ENCODE peak calls at places on chromosomes 6 and 20, in six cellular contexts. Z is neuronal stem cell, W is IMR-90, G is H1, B is H9, S is mesenchymal stem cell. A is an unnamed sample.

GRCh38 chr6:130212215-130212874 is 10.4 kb downstream of the SAMD3 start:
- DNase-seq in Z (no peak), W (no peak), G (no peak), B (no peak), S (no peak), A (no peak)

GRCh38 chr6:110528051-110528929 is 51.9 kb upstream of the SLC22A16 start:
- DNase-seq in Z (peak; percentile 45), W (peak; percentile 88), G (no peak), B (no peak), S (peak; percentile 88), A (peak; percentile 88)

GRCh38 chr6:85892346-85892745 is 249.7 kb upstream of the SYNCRIP start:
- DNase-seq in Z (no peak), W (no peak), G (no peak), B (no peak), S (no peak), A (no peak)

GRCh38 chr6:593907-594212 is 63.0 kb downstream of the HUS1B start:
- DNase-seq in Z (no peak), W (no peak), G (no peak), B (peak; percentile 69), S (no peak), A (no peak)

GRCh38 chr6:111871725-111872520 is 1.3 kb downstream of the FYN start:
- DNase-seq in Z (peak; percentile 30), W (peak; percentile 30), G (no peak), B (no peak), S (peak; percentile 57), A (peak; percentile 18)

GRCh38 chr20:53578492-53579222 is 15.0 kb downstream of the ZNF217 start:
- DNase-seq in Z (peak; percentile 78), W (peak; percentile 89), G (no peak), B (no peak), S (peak; percentile 89), A (peak; percentile 77)

GRCh38 chr6:28478518-28478917 is 35.2 kb upstream of the ZSCAN23 start:
- DNase-seq in Z (no peak), W (no peak), G (no peak), B (no peak), S (no peak), A (no peak)

GRCh38 chr6:68343901-68344300 is 291.2 kb upstream of the ADGRB3 start:
- DNase-seq in Z (peak; percentile 41), W (peak; percentile 0), G (peak; percentile 13), B (peak; percentile 63), S (peak; percentile 45), A (no peak)

GRCh38 chr20:62381202-62381797 is 5.6 kb upstream of the RPS21 start:
- DNase-seq in Z (no peak), W (peak; percentile 76), G (no peak), B (no peak), S (no peak), A (no peak)

GRCh38 chr20:17660667-17661066 is 21.4 kb downstream of the RRBP1 start:
- DNase-seq in Z (no peak), W (no peak), G (no peak), B (no peak), S (no peak), A (no peak)

GRCh38 chr20:44765647-44766367 is 20.1 kb downstream of the KCNK15 start:
- DNase-seq in Z (no peak), W (no peak), G (no peak), B (no peak), S (no peak), A (no peak)

GRCh38 chr6:136014454-136015421 is 163.2 kb downstream of the PDE7B start:
- DNase-seq in Z (no peak), W (peak; percentile 100), G (no peak), B (no peak), S (peak; percentile 97), A (peak; percentile 6)
- H2BK120ac ChIP-seq in Z (no peak overlapping the region), W (peak overlapping the region; percentile 97), G (no peak overlapping the region), B (no peak overlapping the region), S (peak overlapping the region; percentile 61), A (no peak overlapping the region)

DNA sequence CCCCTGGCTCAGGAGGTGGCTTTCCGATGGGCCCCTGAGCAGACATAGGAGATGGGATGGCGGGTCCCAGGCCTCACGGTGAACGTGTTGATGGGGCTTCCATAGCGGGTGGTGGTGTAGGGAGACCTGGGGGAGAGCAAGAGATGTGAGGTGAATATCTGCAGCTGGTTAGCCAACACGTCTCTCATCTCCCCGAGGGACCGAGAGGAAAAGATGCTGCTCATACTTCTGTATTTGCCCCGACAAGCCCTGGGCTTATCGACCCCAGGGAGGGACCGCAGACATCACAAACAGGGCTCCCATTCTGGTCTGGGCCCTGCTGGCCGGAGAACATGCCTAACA is 38.7 kb downstream of the C6orf132 start:
- DNase-seq in Z (no peak), W (no peak), G (no peak), B (no peak), S (no peak), A (no peak)
- H2AFZ ChIP-seq in Z (peak overlapping the region; percentile 88), W (peak overlapping the region; percentile 56), G (no peak overlapping the region), B (no peak overlapping the region), S (peak overlapping the region; percentile 36), A (no peak overlapping the region)

GRCh38 chr6:35259194-35259945 is at the start of gene ZNF76:
- DNase-seq in Z (peak; percentile 99), W (peak; percentile 95), G (peak; percentile 94), B (peak; percentile 98), S (peak; percentile 98), A (peak; percentile 99)
- H2AK5ac ChIP-seq in Z (no peak within 1 kb of the TSS), W (peak within 1 kb of the TSS; percentile 90), G (peak within 1 kb of the TSS; percentile 49), B (no peak within 1 kb of the TSS), S (peak within 1 kb of the TSS; percentile 92), A (peak within 1 kb of the TSS; percentile 80)

DNA sequence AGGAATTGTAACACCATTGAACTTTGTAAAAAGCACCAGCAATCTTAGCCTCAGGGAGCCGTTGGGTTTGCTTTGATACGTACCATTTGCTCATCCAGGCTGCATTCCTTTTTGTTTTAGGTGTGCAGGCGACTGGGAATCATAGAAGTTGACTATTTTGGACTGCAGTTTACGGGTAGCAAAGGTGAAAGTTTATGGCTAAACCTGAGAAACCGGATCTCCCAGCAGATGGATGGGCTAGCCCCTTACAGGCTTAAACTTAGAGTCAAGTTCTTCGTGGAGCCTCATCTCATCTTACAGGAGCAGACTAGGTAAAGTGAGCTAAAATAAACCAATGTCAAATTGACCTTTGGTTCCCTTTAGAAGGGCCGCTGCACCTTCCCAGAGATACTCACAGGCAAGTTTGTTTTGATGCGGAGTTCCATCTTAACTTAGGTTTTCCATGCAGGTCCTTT is 1.6 kb downstream of the MYLIP start:
- DNase-seq in Z (peak; percentile 9), W (no peak), G (no peak), B (no peak), S (no peak), A (peak; percentile 99)
- H2BK120ac ChIP-seq in Z (no peak overlapping the region), W (peak overlapping the region; percentile 67), G (no peak overlapping the region), B (no peak overlapping the region), S (no peak overlapping the region), A (no peak overlapping the region)

GRCh38 chr6:50586074-50586473 is 127.3 kb upstream of the TFAP2D start:
- DNase-seq in Z (no peak), W (no peak), G (no peak), B (peak; percentile 31), S (no peak), A (no peak)
- H2AFZ ChIP-seq in Z (no peak overlapping the region), W (no peak overlapping the region), G (no peak overlapping the region), B (no peak overlapping the region), S (no peak overlapping the region), A (no peak overlapping the region)

GRCh38 chr6:11012295-11012754 is 31.8 kb downstream of the ELOVL2 start:
- DNase-seq in Z (no peak), W (no peak), G (no peak), B (no peak), S (no peak), A (no peak)

GRCh38 chr6:11013671-11014070 is 30.4 kb downstream of the ELOVL2 start:
- DNase-seq in Z (no peak), W (no peak), G (no peak), B (no peak), S (no peak), A (no peak)

GRCh38 chr6:11011787-11012234 is 32.3 kb downstream of the ELOVL2 start:
- DNase-seq in Z (no peak), W (no peak), G (no peak), B (peak; percentile 67), S (no peak), A (peak; percentile 64)

GRCh38 chr6:11016452-11016851 is 27.7 kb downstream of the ELOVL2 start:
- DNase-seq in Z (no peak), W (no peak), G (no peak), B (no peak), S (no peak), A (no peak)

GRCh38 chr6:11012976-11013375 is 31.1 kb downstream of the ELOVL2 start:
- DNase-seq in Z (no peak), W (no peak), G (no peak), B (no peak), S (peak; percentile 67), A (no peak)
- H2AK5ac ChIP-seq in Z (no peak overlapping the region), W (no peak overlapping the region), G (no peak overlapping the region), B (no peak overlapping the region), S (no peak overlapping the region), A (no peak overlapping the region)

GRCh38 chr6:134293659-134294161 is 24.2 kb downstream of the SGK1 start:
- DNase-seq in Z (no peak), W (no peak), G (no peak), B (no peak), S (peak; percentile 44), A (peak; percentile 74)
- H2BK120ac ChIP-seq in Z (no peak overlapping the region), W (peak overlapping the region; percentile 30), G (no peak overlapping the region), B (no peak overlapping the region), S (no peak overlapping the region), A (no peak overlapping the region)

GRCh38 chr6:112956696-112957525 is 609.8 kb downstream of the RFPL4B start:
- DNase-seq in Z (no peak), W (peak; percentile 95), G (no peak), B (no peak), S (peak; percentile 98), A (no peak)
- H2AFZ ChIP-seq in Z (peak overlapping the region; percentile 69), W (peak overlapping the region; percentile 3), G (peak overlapping the region; percentile 23), B (no peak overlapping the region), S (no peak overlapping the region), A (no peak overlapping the region)

DNA sequence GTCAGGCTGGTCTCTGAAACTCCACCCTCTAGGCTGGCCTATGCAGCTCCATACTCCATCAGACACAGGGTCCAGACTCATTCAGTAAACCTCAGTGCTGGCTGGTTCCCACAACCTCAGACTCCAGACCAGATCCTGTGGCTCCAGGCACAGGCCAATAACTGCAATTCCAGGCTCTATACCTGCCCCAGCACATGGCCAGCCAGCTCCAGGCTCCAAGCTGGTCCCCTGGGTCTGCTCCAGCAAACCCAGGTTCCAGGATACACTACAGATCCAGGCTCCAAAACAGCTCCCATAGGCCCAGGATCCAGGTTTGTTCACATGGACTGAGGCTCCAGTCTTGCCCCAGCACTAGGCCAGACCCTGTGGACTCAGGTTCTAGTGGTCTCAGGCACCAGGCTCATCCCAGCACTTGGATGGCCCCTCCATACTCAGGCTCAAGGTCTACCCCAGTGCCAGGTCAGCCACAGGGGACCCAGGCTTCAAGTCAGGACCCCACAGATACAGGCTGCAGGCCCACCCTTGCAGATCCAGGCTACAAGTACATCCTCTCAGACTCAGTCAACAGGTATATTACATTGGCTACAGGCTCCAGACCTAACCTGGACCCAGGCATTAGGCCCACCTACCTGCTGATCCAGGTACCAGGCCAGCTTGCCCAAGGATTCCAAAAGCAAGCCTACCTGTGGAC is 117.6 kb upstream of the TMEM170B start:
- DNase-seq in Z (no peak), W (no peak), G (no peak), B (no peak), S (no peak), A (no peak)
- H2AK5ac ChIP-seq in Z (no peak overlapping the region), W (peak overlapping the region; percentile 82), G (no peak overlapping the region), B (no peak overlapping the region), S (peak overlapping the region; percentile 5), A (no peak overlapping the region)

GRCh38 chr6:38088794-38089193 is 269.3 kb downstream of the ZFAND3 start:
- DNase-seq in Z (no peak), W (no peak), G (no peak), B (no peak), S (no peak), A (no peak)
- H2BK120ac ChIP-seq in Z (no peak overlapping the region), W (no peak overlapping the region), G (no peak overlapping the region), B (no peak overlapping the region), S (no peak overlapping the region), A (no peak overlapping the region)

A was measured in trophoblast cell.